ENCODE peak calls at places on chromosomes 11 and 22, in nine cellular contexts. H, W, N, F, Z, V, Y, X and T are unnamed samples.

GRCh38 chr11:27894552-27894951 is 194.3 kb upstream of the BDNF start:
- DNase-seq in H (no peak), W (no peak), N (no peak), F (no peak), Z (no peak), V (no peak), Y (no peak), X (no peak), T (no peak)

GRCh38 chr11:122743949-122744876 is 88.7 kb downstream of the UBASH3B start:
- DNase-seq in H (no peak), W (peak; percentile 75), N (peak; percentile 61), F (peak; percentile 58), Z (no peak), V (no peak), Y (peak; percentile 93), X (peak; percentile 29), T (peak; percentile 81)

GRCh38 chr11:61526229-61526628 is 17.7 kb downstream of the LRRC10B start:
- DNase-seq in H (no peak), W (no peak), N (no peak), F (no peak), Z (no peak), V (no peak), Y (no peak), X (no peak), T (no peak)

GRCh38 chr11:10328314-10329090 is 23.6 kb downstream of the ADM start:
- DNase-seq in H (no peak), W (no peak), N (no peak), F (no peak), Z (no peak), V (no peak), Y (peak; percentile 78), X (no peak), T (no peak)

GRCh38 chr11:67497656-67498291 is 7.4 kb downstream of the PITPNM1 start:
- DNase-seq in H (no peak), W (no peak), N (no peak), F (no peak), Z (peak; percentile 22), V (no peak), Y (no peak), X (no peak), T (no peak)

GRCh38 chr22:27391092-27391770 is 410.3 kb downstream of the MN1 start:
- DNase-seq in H (no peak), W (no peak), N (no peak), F (no peak), Z (no peak), V (peak; percentile 52), Y (no peak), X (peak; percentile 36), T (no peak)

GRCh38 chr22:42937164-42937854 is 77.6 kb downstream of the PACSIN2 start:
- DNase-seq in H (no peak), W (peak; percentile 23), N (peak; percentile 85), F (no peak), Z (no peak), V (peak; percentile 63), Y (peak; percentile 63), X (no peak), T (peak; percentile 49)

GRCh38 chr22:27435839-27436581 is 365.5 kb downstream of the MN1 start:
- DNase-seq in H (no peak), W (no peak), N (no peak), F (no peak), Z (no peak), V (peak; percentile 85), Y (peak; percentile 48), X (no peak), T (no peak)

GRCh38 chr11:16000065-16000464 is 356.3 kb downstream of the SOX6 start:
- DNase-seq in H (no peak), W (no peak), N (no peak), F (no peak), Z (no peak), V (no peak), Y (peak; percentile 8), X (no peak), T (no peak)

GRCh38 chr11:69865707-69866106 is 46.5 kb upstream of the FGF3 start:
- DNase-seq in H (no peak), W (no peak), N (peak; percentile 13), F (no peak), Z (no peak), V (no peak), Y (no peak), X (no peak), T (no peak)

GRCh38 chr22:48758905-48759875 is 1068.5 kb downstream of the BRD1 start:
- DNase-seq in H (no peak), W (no peak), N (no peak), F (no peak), Z (peak; percentile 8), V (no peak), Y (no peak), X (no peak), T (peak; percentile 14)

GRCh38 chr11:65366340-65366773 is 11.8 kb downstream of the TIGD3 start:
- DNase-seq in H (peak; percentile 78), W (no peak), N (no peak), F (no peak), Z (peak; percentile 83), V (no peak), Y (peak; percentile 86), X (no peak), T (no peak)

GRCh38 chr11:63590024-63590788 is 24.0 kb downstream of the PLAAT3 start:
- DNase-seq in H (no peak), W (no peak), N (no peak), F (no peak), Z (no peak), V (no peak), Y (no peak), X (no peak), T (no peak)

GRCh38 chr11:120217941-120218694 is 7.3 kb downstream of the OAF start:
- DNase-seq in H (no peak), W (no peak), N (no peak), F (no peak), Z (no peak), V (no peak), Y (peak; percentile 17), X (no peak), T (no peak)

GRCh38 chr11:130786987-130787688 is 129.1 kb downstream of the SNX19 start:
- DNase-seq in H (no peak), W (no peak), N (no peak), F (no peak), Z (no peak), V (peak; percentile 29), Y (peak; percentile 12), X (no peak), T (no peak)

GRCh38 chr22:19806213-19807160 is 45.9 kb downstream of the TBX1 start:
- DNase-seq in H (no peak), W (no peak), N (peak; percentile 74), F (no peak), Z (peak; percentile 90), V (no peak), Y (peak; percentile 55), X (no peak), T (no peak)

GRCh38 chr22:23856721-23857605 is 712 bp upstream of the SLC2A11 start:
- DNase-seq in H (peak; percentile 13), W (no peak), N (no peak), F (no peak), Z (no peak), V (peak; percentile 56), Y (peak; percentile 20), X (no peak), T (no peak)

GRCh38 chr11:84045146-84045545 is 759.0 kb upstream of the CCDC90B start:
- DNase-seq in H (no peak), W (no peak), N (no peak), F (no peak), Z (no peak), V (no peak), Y (no peak), X (no peak), T (no peak)

GRCh38 chr11:10519630-10520029 is 21.4 kb downstream of the RNF141 start:
- DNase-seq in H (no peak), W (no peak), N (no peak), F (no peak), Z (no peak), V (no peak), Y (no peak), X (no peak), T (no peak)

GRCh38 chr11:102317099-102317767 is at the start of gene BIRC3:
- DNase-seq in H (peak; percentile 91), W (peak; percentile 89), N (peak; percentile 92), F (peak; percentile 93), Z (peak; percentile 48), V (peak; percentile 88), Y (peak; percentile 94), X (peak; percentile 80), T (peak; percentile 88)

GRCh38 chr11:77636738-77637344 is 753 bp downstream of the CLNS1A start:
- DNase-seq in H (peak; percentile 0), W (no peak), N (no peak), F (no peak), Z (no peak), V (no peak), Y (no peak), X (no peak), T (no peak)

GRCh38 chr22:44202261-44202789 is 21.6 kb downstream of the PARVG start:
- DNase-seq in H (no peak), W (no peak), N (no peak), F (no peak), Z (no peak), V (no peak), Y (no peak), X (no peak), T (no peak)

GRCh38 chr11:70131606-70132190 is 53.6 kb downstream of the ANO1 start:
- DNase-seq in H (no peak), W (no peak), N (no peak), F (no peak), Z (no peak), V (no peak), Y (no peak), X (no peak), T (no peak)

GRCh38 chr22:37112084-37112728 is 2.7 kb upstream of the TMPRSS6 start:
- DNase-seq in H (no peak), W (no peak), N (no peak), F (no peak), Z (no peak), V (no peak), Y (no peak), X (no peak), T (no peak)

GRCh38 chr11:111882202-111882601 is 2.9 kb downstream of the CFAP68 start:
- DNase-seq in H (no peak), W (no peak), N (no peak), F (no peak), Z (no peak), V (no peak), Y (no peak), X (no peak), T (no peak)

GRCh38 chr22:50537765-50538164 is 7.9 kb upstream of the KLHDC7B start:
- DNase-seq in H (no peak), W (no peak), N (no peak), F (no peak), Z (peak; percentile 18), V (no peak), Y (no peak), X (no peak), T (peak; percentile 9)